ENCODE peak calls at places on chromosomes 11 and 22, in four cellular contexts. One of them, this sample, is unnamed.
A peak's percentile ranks its signal among the peaks of the same experiment; 100 is the strongest.

GRCh38 chr11:129377739-129378138 is 2.1 kb downstream of the BARX2 start:
- DNase-seq in GM12878: no peak
- DNase-seq in HEK293T: no peak
- DNase-seq in HepG2: no peak
- DNase-seq in this sample: no peak

GRCh38 chr11:45371251-45371749 is 85.2 kb upstream of the SYT13 start:
- DNase-seq in GM12878: no peak
- DNase-seq in HepG2: peak; percentile 48
- DNase-seq in HEK293T: peak; percentile 84
- DNase-seq in this sample: peak; percentile 96

GRCh38 chr11:6012055-6012668 is 5.4 kb upstream of the OR56A4 start:
- DNase-seq in HEK293T: no peak
- DNase-seq in HepG2: no peak
- DNase-seq in GM12878: no peak
- DNase-seq in this sample: no peak

GRCh38 chr11:93727985-93728791 is 13.1 kb downstream of the TAF1D start:
- DNase-seq in GM12878: no peak
- DNase-seq in HEK293T: no peak
- DNase-seq in HepG2: no peak
- DNase-seq in this sample: no peak

GRCh38 chr11:85884581-85885021 is 29.4 kb downstream of the CCDC83 start:
- DNase-seq in HEK293T: no peak
- DNase-seq in GM12878: no peak
- DNase-seq in HepG2: no peak
- DNase-seq in this sample: no peak

GRCh38 chr11:119169272-119169719 is 771 bp downstream of the NLRX1 start:
- DNase-seq in GM12878: no peak
- DNase-seq in HepG2: peak; percentile 37
- DNase-seq in HEK293T: peak; percentile 49
- DNase-seq in this sample: peak; percentile 79

GRCh38 chr22:23357028-23357427 is 176.7 kb downstream of the BCR start:
- DNase-seq in HepG2: no peak
- DNase-seq in GM12878: no peak
- DNase-seq in HEK293T: no peak
- DNase-seq in this sample: no peak

GRCh38 chr11:73317803-73318202 is 9.7 kb downstream of the ARHGEF17 start:
- DNase-seq in HepG2: no peak
- DNase-seq in HEK293T: no peak
- DNase-seq in GM12878: no peak
- DNase-seq in this sample: no peak

GRCh38 chr22:41687901-41688364 is 734 bp downstream of the SNU13 start:
- DNase-seq in GM12878: no peak
- DNase-seq in HEK293T: peak; percentile 34
- DNase-seq in HepG2: no peak
- DNase-seq in this sample: no peak

GRCh38 chr11:84316866-84317560 is 1030.8 kb upstream of the CCDC90B start:
- DNase-seq in HepG2: no peak
- DNase-seq in GM12878: no peak
- DNase-seq in HEK293T: no peak
- DNase-seq in this sample: no peak

GRCh38 chr11:45264839-45265515 is 21.2 kb downstream of the SYT13 start:
- DNase-seq in HepG2: peak; percentile 38
- DNase-seq in GM12878: no peak
- DNase-seq in HEK293T: no peak
- DNase-seq in this sample: no peak

GRCh38 chr11:34987617-34988016 is 71.2 kb downstream of the PDHX start:
- DNase-seq in HepG2: no peak
- DNase-seq in HEK293T: no peak
- DNase-seq in GM12878: no peak
- DNase-seq in this sample: no peak

GRCh38 chr11:75073459-75074190 is 23.1 kb downstream of the OR2AT4 start:
- DNase-seq in HepG2: peak; percentile 7
- DNase-seq in HEK293T: peak; percentile 22
- DNase-seq in GM12878: no peak
- DNase-seq in this sample: no peak

GRCh38 chr11:79265756-79266322 is 175.0 kb downstream of the TENM4 start:
- DNase-seq in HEK293T: no peak
- DNase-seq in GM12878: no peak
- DNase-seq in HepG2: no peak
- DNase-seq in this sample: no peak

GRCh38 chr11:25766332-25767015 is 565.5 kb upstream of the ANO3 start:
- DNase-seq in HEK293T: no peak
- DNase-seq in GM12878: no peak
- DNase-seq in HepG2: no peak
- DNase-seq in this sample: no peak

GRCh38 chr11:64655901-64656601 is 65.0 kb downstream of the SLC22A12 start:
- DNase-seq in HepG2: no peak
- DNase-seq in GM12878: no peak
- DNase-seq in HEK293T: no peak
- DNase-seq in this sample: no peak

GRCh38 chr11:1445741-1446445 is 40.7 kb downstream of the MOB2 start:
- DNase-seq in HEK293T: no peak
- DNase-seq in GM12878: no peak
- DNase-seq in HepG2: no peak
- DNase-seq in this sample: no peak

GRCh38 chr11:109085708-109086373 is 336.1 kb upstream of the C11orf87 start:
- DNase-seq in HEK293T: no peak
- DNase-seq in HepG2: no peak
- DNase-seq in GM12878: no peak
- DNase-seq in this sample: no peak

GRCh38 chr11:8229299-8230177 is 34.1 kb downstream of the LMO1 start:
- DNase-seq in HepG2: no peak
- DNase-seq in HEK293T: no peak
- DNase-seq in GM12878: no peak
- DNase-seq in this sample: no peak

GRCh38 chr11:62954478-62954877 is 30.3 kb downstream of the SLC22A6 start:
- DNase-seq in HepG2: no peak
- DNase-seq in HEK293T: no peak
- DNase-seq in GM12878: no peak
- DNase-seq in this sample: no peak

GRCh38 chr11:17725174-17725573 is 5.8 kb downstream of the MYOD1 start:
- DNase-seq in GM12878: no peak
- DNase-seq in HEK293T: no peak
- DNase-seq in HepG2: no peak
- DNase-seq in this sample: no peak

GRCh38 chr22:50507991-50508884 is at the start of gene NCAPH2:
- DNase-seq in HepG2: peak; percentile 89
- DNase-seq in HEK293T: peak; percentile 100
- DNase-seq in GM12878: peak; percentile 83
- DNase-seq in this sample: peak; percentile 89

GRCh38 chr11:124899376-124900145 is 1.9 kb upstream of the ROBO4 start:
- DNase-seq in HEK293T: no peak
- DNase-seq in HepG2: no peak
- DNase-seq in GM12878: no peak
- DNase-seq in this sample: peak; percentile 41

GRCh38 chr22:45911601-45912271 is 65.2 kb downstream of the WNT7B start:
- DNase-seq in GM12878: no peak
- DNase-seq in HepG2: peak; percentile 6
- DNase-seq in HEK293T: no peak
- DNase-seq in this sample: no peak

DNA sequence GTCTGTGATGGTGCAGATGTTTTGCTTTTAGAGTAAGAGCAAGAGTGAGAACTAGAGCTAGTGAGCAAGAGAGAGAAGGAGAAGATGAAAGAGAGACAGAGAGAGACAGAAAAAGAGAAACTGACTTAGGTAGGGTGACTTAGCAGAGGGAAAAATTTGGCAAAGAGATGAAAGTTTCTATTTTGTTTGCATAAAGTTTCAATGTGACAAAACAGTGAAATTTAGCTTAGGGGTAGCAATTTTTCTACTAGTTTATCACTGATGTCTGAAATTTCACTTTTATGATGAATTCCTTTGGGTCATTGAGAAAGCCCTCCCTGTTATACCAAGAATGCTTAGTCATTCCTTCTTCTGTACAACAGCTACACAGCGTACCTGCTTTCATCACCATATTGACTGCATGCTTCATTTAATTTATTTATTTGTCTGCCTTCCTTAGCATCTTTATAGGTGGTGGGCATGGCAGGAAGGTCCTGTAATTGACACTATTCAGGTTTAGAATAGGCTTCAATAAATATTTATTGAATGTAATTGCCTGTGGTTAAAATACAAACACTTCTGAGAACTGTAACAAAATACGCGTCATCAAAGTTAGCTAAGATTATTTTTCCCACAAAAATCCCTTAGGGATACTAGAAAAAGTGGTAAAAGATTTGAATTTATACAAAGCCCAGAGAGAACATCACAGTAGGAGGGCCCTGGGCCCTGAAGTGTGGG is 19.9 kb upstream of the CTSC start:
- DNase-seq in HepG2: no peak
- DNase-seq in GM12878: peak; percentile 79
- DNase-seq in HEK293T: peak; percentile 16
- DNase-seq in this sample: no peak
- TF ChIP-seq SUZ12 in HepG2: no peak
- TF ChIP-seq SUZ12 in GM12878: no peak
- TF ChIP-seq SUZ12 in HEK293T: no peak
- TF ChIP-seq SUZ12 in this sample: no peak

GRCh38 chr11:14969922-14970323 is 2.2 kb downstream of the CALCA start:
- DNase-seq in HEK293T: peak; percentile 65
- DNase-seq in GM12878: no peak
- DNase-seq in HepG2: peak; percentile 28
- DNase-seq in this sample: peak; percentile 95
- TF ChIP-seq SUZ12 in HEK293T: no peak
- TF ChIP-seq SUZ12 in GM12878: no peak
- TF ChIP-seq SUZ12 in HepG2: no peak
- TF ChIP-seq SUZ12 in this sample: no peak

DNA sequence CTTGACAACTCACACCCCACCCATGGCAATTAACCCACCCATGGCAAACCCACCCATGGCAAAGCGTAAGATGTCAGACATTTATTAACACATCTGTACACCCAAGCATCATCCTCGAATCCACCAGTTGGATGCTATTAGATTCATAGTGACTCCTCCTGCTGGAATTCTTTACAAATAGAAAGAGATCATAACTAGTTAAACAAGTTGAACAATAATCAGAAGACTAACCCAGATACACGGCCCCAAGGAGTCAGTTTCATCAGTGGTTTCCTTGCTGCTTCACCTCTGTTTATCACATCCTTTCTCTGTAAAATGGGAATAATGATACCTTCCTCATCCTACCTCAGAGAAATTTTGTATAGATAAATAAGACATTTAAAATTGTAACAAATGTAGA is 5.1 kb downstream of the GTPBP1 start:
- DNase-seq in GM12878: no peak
- DNase-seq in HepG2: no peak
- DNase-seq in HEK293T: no peak
- DNase-seq in this sample: no peak
- TF ChIP-seq SUZ12 in GM12878: no peak
- TF ChIP-seq SUZ12 in HepG2: no peak
- TF ChIP-seq SUZ12 in HEK293T: no peak
- TF ChIP-seq SUZ12 in this sample: no peak

GRCh38 chr11:59173080-59173963 is 1.4 kb downstream of the DTX4 start:
- DNase-seq in GM12878: no peak
- DNase-seq in HepG2: peak; percentile 13
- DNase-seq in HEK293T: no peak
- DNase-seq in this sample: peak; percentile 69

GRCh38 chr11:59175104-59175503 is 3.2 kb downstream of the DTX4 start:
- DNase-seq in HEK293T: no peak
- DNase-seq in GM12878: no peak
- DNase-seq in HepG2: no peak
- DNase-seq in this sample: no peak

GRCh38 chr11:59173964-59174663 is 2.2 kb downstream of the DTX4 start:
- DNase-seq in HEK293T: no peak
- DNase-seq in HepG2: peak; percentile 89
- DNase-seq in GM12878: no peak
- DNase-seq in this sample: peak; percentile 60

GRCh38 chr11:59176330-59176729 is 4.4 kb downstream of the DTX4 start:
- DNase-seq in HEK293T: no peak
- DNase-seq in HepG2: no peak
- DNase-seq in GM12878: no peak
- DNase-seq in this sample: no peak

DNA sequence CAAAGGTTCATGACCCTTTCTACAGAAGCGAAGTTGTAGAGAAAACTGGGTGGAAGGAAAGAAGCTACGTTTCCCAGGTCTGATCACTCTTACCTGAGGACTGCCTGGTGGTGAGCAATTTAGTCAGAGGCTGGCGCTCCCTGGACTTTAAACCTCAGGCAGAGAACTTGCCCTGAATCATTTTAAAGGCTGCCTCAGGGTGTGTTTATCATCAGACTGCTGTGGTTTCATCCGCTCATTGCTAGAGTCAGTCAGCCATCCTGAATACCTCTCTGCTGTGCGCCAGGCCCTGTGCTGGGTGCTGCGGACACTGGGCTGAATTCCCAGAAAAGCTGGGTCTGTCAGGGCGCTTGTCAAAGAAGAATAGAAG is 2.7 kb downstream of the DTX4 start:
- DNase-seq in GM12878: no peak
- DNase-seq in HepG2: peak; percentile 68
- DNase-seq in HEK293T: no peak
- DNase-seq in this sample: no peak
- TF ChIP-seq SUZ12 in GM12878: no peak
- TF ChIP-seq SUZ12 in HepG2: no peak
- TF ChIP-seq SUZ12 in HEK293T: no peak
- TF ChIP-seq SUZ12 in this sample: no peak

GRCh38 chr22:43838571-43839307 is 23.6 kb downstream of the SULT4A1 start:
- DNase-seq in HEK293T: no peak
- DNase-seq in GM12878: no peak
- DNase-seq in HepG2: no peak
- DNase-seq in this sample: no peak
- TF ChIP-seq SUZ12 in HEK293T: no peak
- TF ChIP-seq SUZ12 in GM12878: no peak
- TF ChIP-seq SUZ12 in HepG2: no peak
- TF ChIP-seq SUZ12 in this sample: no peak

This sample was measured in H1.